ENCODE peak calls at places on chromosomes 11 and 22, in seven cellular contexts. One of them, this sample, is unnamed.

GRCh38 chr11:101341578-101341977 is 212.0 kb upstream of the PGR start:
- DNase-seq in kidney: no peak
- DNase-seq in suprapubic skin: no peak
- DNase-seq in GM23248: no peak
- DNase-seq in lower lobe of right lung: no peak
- DNase-seq in stomach: no peak
- DNase-seq in small intestine: no peak
- DNase-seq in this sample: no peak

GRCh38 chr22:36595968-36596367 is 67.0 kb upstream of the EIF3D start:
- DNase-seq in kidney: no peak
- DNase-seq in suprapubic skin: no peak
- DNase-seq in GM23248: no peak
- DNase-seq in lower lobe of right lung: no peak
- DNase-seq in stomach: no peak
- DNase-seq in small intestine: no peak
- DNase-seq in this sample: peak; percentile 35

GRCh38 chr11:15707971-15708370 is 593.2 kb downstream of the INSC start:
- DNase-seq in kidney: peak; percentile 89
- DNase-seq in suprapubic skin: no peak
- DNase-seq in GM23248: no peak
- DNase-seq in lower lobe of right lung: peak; percentile 51
- DNase-seq in stomach: peak; percentile 72
- DNase-seq in small intestine: no peak
- DNase-seq in this sample: no peak

GRCh38 chr11:83521647-83522596 is 235.8 kb upstream of the CCDC90B start:
- DNase-seq in kidney: no peak
- DNase-seq in suprapubic skin: no peak
- DNase-seq in GM23248: peak; percentile 46
- DNase-seq in lower lobe of right lung: no peak
- DNase-seq in stomach: no peak
- DNase-seq in small intestine: peak; percentile 49
- DNase-seq in this sample: no peak

GRCh38 chr11:15839061-15839460 is 517.3 kb downstream of the SOX6 start:
- DNase-seq in kidney: no peak
- DNase-seq in suprapubic skin: no peak
- DNase-seq in GM23248: no peak
- DNase-seq in lower lobe of right lung: no peak
- DNase-seq in stomach: no peak
- DNase-seq in small intestine: no peak
- DNase-seq in this sample: no peak

GRCh38 chr11:41879186-41879738 is 419.8 kb upstream of the LRRC4C start:
- DNase-seq in kidney: no peak
- DNase-seq in suprapubic skin: no peak
- DNase-seq in GM23248: peak; percentile 6
- DNase-seq in lower lobe of right lung: no peak
- DNase-seq in stomach: no peak
- DNase-seq in small intestine: no peak
- DNase-seq in this sample: no peak

GRCh38 chr22:30266445-30267381 is at the start of gene OSM:
- DNase-seq in kidney: peak; percentile 87
- DNase-seq in suprapubic skin: peak; percentile 90
- DNase-seq in GM23248: no peak
- DNase-seq in lower lobe of right lung: peak; percentile 89
- DNase-seq in stomach: peak; percentile 70
- DNase-seq in small intestine: no peak
- DNase-seq in this sample: peak; percentile 88

GRCh38 chr11:72308226-72309073 is 64.5 kb upstream of the PHOX2A start:
- DNase-seq in kidney: no peak
- DNase-seq in suprapubic skin: no peak
- DNase-seq in GM23248: peak; percentile 90
- DNase-seq in lower lobe of right lung: no peak
- DNase-seq in stomach: no peak
- DNase-seq in small intestine: peak; percentile 5
- DNase-seq in this sample: no peak

GRCh38 chr22:26545827-26546226 is 33.6 kb upstream of the TFIP11 start:
- DNase-seq in kidney: no peak
- DNase-seq in suprapubic skin: no peak
- DNase-seq in GM23248: no peak
- DNase-seq in lower lobe of right lung: no peak
- DNase-seq in stomach: no peak
- DNase-seq in small intestine: no peak
- DNase-seq in this sample: no peak

GRCh38 chr11:62546937-62547625 is 475 bp upstream of the AHNAK start:
- DNase-seq in kidney: peak; percentile 84
- DNase-seq in suprapubic skin: no peak
- DNase-seq in GM23248: peak; percentile 86
- DNase-seq in lower lobe of right lung: no peak
- DNase-seq in stomach: no peak
- DNase-seq in small intestine: peak; percentile 52
- DNase-seq in this sample: no peak
- H3K27ac ChIP-seq in kidney: peak overlapping the region; percentile 97
- H3K27ac ChIP-seq in suprapubic skin: peak overlapping the region; percentile 98
- H3K27ac ChIP-seq in GM23248: peak overlapping the region; percentile 81
- H3K27ac ChIP-seq in lower lobe of right lung: peak overlapping the region; percentile 97
- H3K27ac ChIP-seq in stomach: peak overlapping the region; percentile 96
- H3K27ac ChIP-seq in small intestine: peak overlapping the region; percentile 56
- H3K27ac ChIP-seq in this sample: peak overlapping the region; percentile 99

GRCh38 chr11:417652-418342 is 3.0 kb upstream of the SIGIRR start:
- DNase-seq in kidney: no peak
- DNase-seq in suprapubic skin: no peak
- DNase-seq in GM23248: no peak
- DNase-seq in lower lobe of right lung: peak; percentile 44
- DNase-seq in stomach: no peak
- DNase-seq in small intestine: no peak
- DNase-seq in this sample: no peak
- H3K4me3 ChIP-seq in kidney: no peak overlapping the region
- H3K4me3 ChIP-seq in suprapubic skin: peak overlapping the region; percentile 67
- H3K4me3 ChIP-seq in GM23248: no peak overlapping the region
- H3K4me3 ChIP-seq in lower lobe of right lung: peak overlapping the region; percentile 74
- H3K4me3 ChIP-seq in stomach: peak overlapping the region; percentile 73
- H3K4me3 ChIP-seq in small intestine: peak overlapping the region; percentile 6
- H3K4me3 ChIP-seq in this sample: peak overlapping the region; percentile 69

DNA sequence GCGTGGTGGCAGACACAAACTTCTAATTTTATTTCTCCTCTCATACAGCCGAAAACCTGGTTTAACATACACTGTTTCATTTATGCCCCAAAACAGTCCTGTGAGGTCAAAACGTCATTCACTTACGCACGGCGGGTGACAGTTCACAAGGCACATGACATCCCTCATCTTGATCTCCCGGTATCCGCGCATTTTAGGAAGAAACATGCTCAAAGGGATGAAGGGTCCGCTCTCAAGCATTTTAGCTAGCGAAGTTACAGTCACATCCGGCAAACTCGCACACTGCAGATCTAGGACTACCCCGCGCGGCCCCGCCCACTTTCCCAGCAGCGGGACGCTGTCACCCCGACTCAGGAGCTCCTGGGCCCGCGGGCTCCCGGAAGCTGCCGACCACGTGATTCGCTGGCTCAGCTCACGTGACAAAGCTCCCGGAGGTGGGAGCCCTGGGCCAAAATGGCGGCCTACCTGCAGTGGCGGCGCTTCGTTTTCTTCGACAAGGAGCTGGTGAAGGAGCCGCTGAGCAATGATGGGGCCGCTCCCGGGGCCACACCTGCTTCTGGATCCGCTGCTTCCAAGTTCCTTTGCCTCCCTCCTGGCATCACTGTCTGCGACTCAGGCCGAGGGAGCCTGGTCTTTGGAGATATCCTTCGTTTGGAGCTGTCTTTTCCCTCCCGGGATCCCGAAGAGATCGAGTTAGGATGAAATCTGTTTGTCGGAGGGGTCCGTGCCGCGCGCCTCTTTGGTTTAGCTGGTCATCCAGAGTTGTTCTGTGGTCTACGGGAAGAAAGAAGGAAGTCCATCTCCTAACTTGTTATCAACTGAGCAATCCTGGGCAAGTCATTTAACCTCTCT is at the start of gene VPS11:
- DNase-seq in kidney: peak; percentile 100
- DNase-seq in suprapubic skin: peak; percentile 99
- DNase-seq in GM23248: peak; percentile 99
- DNase-seq in lower lobe of right lung: peak; percentile 99
- DNase-seq in stomach: peak; percentile 99
- DNase-seq in small intestine: peak; percentile 98
- DNase-seq in this sample: peak; percentile 99
- H3K27ac ChIP-seq in kidney: peak within 1 kb of the TSS; percentile 89
- H3K27ac ChIP-seq in suprapubic skin: peak within 1 kb of the TSS; percentile 93
- H3K27ac ChIP-seq in GM23248: peak within 1 kb of the TSS; percentile 89
- H3K27ac ChIP-seq in lower lobe of right lung: peak within 1 kb of the TSS; percentile 93
- H3K27ac ChIP-seq in stomach: peak within 1 kb of the TSS; percentile 94
- H3K27ac ChIP-seq in small intestine: peak within 1 kb of the TSS; percentile 61
- H3K27ac ChIP-seq in this sample: peak within 1 kb of the TSS; percentile 91

GRCh38 chr11:933002-933820 is 7.5 kb downstream of the AP2A2 start:
- DNase-seq in kidney: peak; percentile 35
- DNase-seq in suprapubic skin: no peak
- DNase-seq in GM23248: peak; percentile 35
- DNase-seq in lower lobe of right lung: no peak
- DNase-seq in stomach: no peak
- DNase-seq in small intestine: no peak
- DNase-seq in this sample: no peak
- H3K4me3 ChIP-seq in kidney: no peak overlapping the region
- H3K4me3 ChIP-seq in suprapubic skin: peak overlapping the region; percentile 15
- H3K4me3 ChIP-seq in GM23248: no peak overlapping the region
- H3K4me3 ChIP-seq in lower lobe of right lung: peak overlapping the region; percentile 6
- H3K4me3 ChIP-seq in stomach: no peak overlapping the region
- H3K4me3 ChIP-seq in small intestine: no peak overlapping the region
- H3K4me3 ChIP-seq in this sample: no peak overlapping the region

GRCh38 chr11:116831790-116832349 is 2.2 kb downstream of the APOC3 start:
- DNase-seq in kidney: no peak
- DNase-seq in suprapubic skin: no peak
- DNase-seq in GM23248: no peak
- DNase-seq in lower lobe of right lung: no peak
- DNase-seq in stomach: no peak
- DNase-seq in small intestine: no peak
- DNase-seq in this sample: no peak
- H3K27ac ChIP-seq in kidney: no peak overlapping the region
- H3K27ac ChIP-seq in suprapubic skin: no peak overlapping the region
- H3K27ac ChIP-seq in GM23248: no peak overlapping the region
- H3K27ac ChIP-seq in lower lobe of right lung: no peak overlapping the region
- H3K27ac ChIP-seq in stomach: no peak overlapping the region
- H3K27ac ChIP-seq in small intestine: peak overlapping the region; percentile 68
- H3K27ac ChIP-seq in this sample: no peak overlapping the region

GRCh38 chr11:120385110-120385509 is 48.9 kb downstream of the ARHGEF12 start:
- DNase-seq in kidney: no peak
- DNase-seq in suprapubic skin: no peak
- DNase-seq in GM23248: no peak
- DNase-seq in lower lobe of right lung: no peak
- DNase-seq in stomach: no peak
- DNase-seq in small intestine: no peak
- DNase-seq in this sample: no peak
- H3K4me3 ChIP-seq in kidney: no peak overlapping the region
- H3K4me3 ChIP-seq in suprapubic skin: no peak overlapping the region
- H3K4me3 ChIP-seq in GM23248: no peak overlapping the region
- H3K4me3 ChIP-seq in lower lobe of right lung: no peak overlapping the region
- H3K4me3 ChIP-seq in stomach: no peak overlapping the region
- H3K4me3 ChIP-seq in small intestine: no peak overlapping the region
- H3K4me3 ChIP-seq in this sample: no peak overlapping the region

GRCh38 chr11:77883775-77884174 is 62.8 kb downstream of the AAMDC start:
- DNase-seq in kidney: no peak
- DNase-seq in suprapubic skin: no peak
- DNase-seq in GM23248: peak; percentile 31
- DNase-seq in lower lobe of right lung: no peak
- DNase-seq in stomach: no peak
- DNase-seq in small intestine: no peak
- DNase-seq in this sample: no peak
- H3K27ac ChIP-seq in kidney: no peak overlapping the region
- H3K27ac ChIP-seq in suprapubic skin: no peak overlapping the region
- H3K27ac ChIP-seq in GM23248: peak overlapping the region; percentile 37
- H3K27ac ChIP-seq in lower lobe of right lung: no peak overlapping the region
- H3K27ac ChIP-seq in stomach: no peak overlapping the region
- H3K27ac ChIP-seq in small intestine: no peak overlapping the region
- H3K27ac ChIP-seq in this sample: no peak overlapping the region

GRCh38 chr11:30326114-30326783 is 3.3 kb downstream of the ARL14EP start:
- DNase-seq in kidney: no peak
- DNase-seq in suprapubic skin: no peak
- DNase-seq in GM23248: peak; percentile 71
- DNase-seq in lower lobe of right lung: no peak
- DNase-seq in stomach: no peak
- DNase-seq in small intestine: no peak
- DNase-seq in this sample: no peak

GRCh38 chr11:30321321-30321720 is 1.6 kb upstream of the ARL14EP start:
- DNase-seq in kidney: no peak
- DNase-seq in suprapubic skin: no peak
- DNase-seq in GM23248: no peak
- DNase-seq in lower lobe of right lung: no peak
- DNase-seq in stomach: no peak
- DNase-seq in small intestine: no peak
- DNase-seq in this sample: no peak

GRCh38 chr11:30326911-30327310 is 4.0 kb downstream of the ARL14EP start:
- DNase-seq in kidney: no peak
- DNase-seq in suprapubic skin: no peak
- DNase-seq in GM23248: no peak
- DNase-seq in lower lobe of right lung: no peak
- DNase-seq in stomach: no peak
- DNase-seq in small intestine: no peak
- DNase-seq in this sample: no peak

GRCh38 chr11:30322826-30323710 is at the start of gene ARL14EP:
- DNase-seq in kidney: peak; percentile 97
- DNase-seq in suprapubic skin: peak; percentile 93
- DNase-seq in GM23248: peak; percentile 97
- DNase-seq in lower lobe of right lung: peak; percentile 95
- DNase-seq in stomach: peak; percentile 93
- DNase-seq in small intestine: peak; percentile 94
- DNase-seq in this sample: peak; percentile 96

GRCh38 chr11:30322162-30322561 is 742 bp upstream of the ARL14EP start:
- DNase-seq in kidney: no peak
- DNase-seq in suprapubic skin: no peak
- DNase-seq in GM23248: no peak
- DNase-seq in lower lobe of right lung: no peak
- DNase-seq in stomach: no peak
- DNase-seq in small intestine: no peak
- DNase-seq in this sample: no peak
- H3K4me3 ChIP-seq in kidney: peak overlapping the region; percentile 95
- H3K4me3 ChIP-seq in suprapubic skin: peak overlapping the region; percentile 66
- H3K4me3 ChIP-seq in GM23248: peak overlapping the region; percentile 99
- H3K4me3 ChIP-seq in lower lobe of right lung: peak overlapping the region; percentile 72
- H3K4me3 ChIP-seq in stomach: peak overlapping the region; percentile 70
- H3K4me3 ChIP-seq in small intestine: no peak overlapping the region
- H3K4me3 ChIP-seq in this sample: peak overlapping the region; percentile 82

DNA sequence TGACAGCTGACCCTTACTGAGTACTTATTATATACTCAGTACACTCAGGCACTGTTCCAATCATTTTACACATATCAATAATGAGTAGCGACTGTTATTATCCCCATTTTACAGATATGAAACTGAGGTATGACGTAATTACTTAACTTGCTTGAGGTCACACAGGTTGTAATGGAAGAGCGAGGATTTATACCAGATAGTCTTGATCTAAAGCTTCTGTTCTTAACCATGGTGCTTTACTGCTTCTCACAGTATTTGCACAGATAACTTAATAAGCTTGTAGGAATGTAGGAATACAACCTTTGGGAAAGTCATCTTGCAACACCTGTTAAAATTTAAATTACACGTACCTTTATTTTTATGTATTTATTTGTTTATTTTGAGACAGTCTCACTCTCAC is 31.7 kb upstream of the TMEM135 start:
- DNase-seq in kidney: no peak
- DNase-seq in suprapubic skin: no peak
- DNase-seq in GM23248: no peak
- DNase-seq in lower lobe of right lung: no peak
- DNase-seq in stomach: no peak
- DNase-seq in small intestine: no peak
- DNase-seq in this sample: no peak
- H3K27ac ChIP-seq in kidney: no peak overlapping the region
- H3K27ac ChIP-seq in suprapubic skin: no peak overlapping the region
- H3K27ac ChIP-seq in GM23248: no peak overlapping the region
- H3K27ac ChIP-seq in lower lobe of right lung: no peak overlapping the region
- H3K27ac ChIP-seq in stomach: no peak overlapping the region
- H3K27ac ChIP-seq in small intestine: no peak overlapping the region
- H3K27ac ChIP-seq in this sample: no peak overlapping the region

This sample was measured in upper lobe of right lung.